ENCODE peak calls at places on chromosomes 3 and 15, in nine cellular contexts. N, W, C, D, A, X, T, Z and M are unnamed samples.

GRCh38 chr3:39000008-39000450 is 51.7 kb downstream of the SCN11A start:
- DNase-seq in X (peak; percentile 24), T (no peak), Z (no peak), W (peak; percentile 63), C (no peak), A (peak; percentile 90), D (no peak), N (no peak), M (peak; percentile 33)

GRCh38 chr3:72139316-72139715 is 354.4 kb upstream of the PROK2 start:
- DNase-seq in D (no peak), N (no peak), A (no peak), X (no peak), C (no peak), Z (no peak), W (no peak), T (no peak), M (no peak)

GRCh38 chr15:59279023-59279422 is 72.4 kb downstream of the LDHAL6B start:
- DNase-seq in N (no peak), D (no peak), C (no peak), X (no peak), T (no peak), A (no peak), W (no peak), Z (no peak), M (no peak)

GRCh38 chr15:68650901-68651709 is 72.3 kb downstream of the CORO2B start:
- DNase-seq in C (peak; percentile 73), T (peak; percentile 66), Z (no peak), W (no peak), A (peak; percentile 35), D (no peak), N (peak; percentile 61), X (no peak), M (no peak)

GRCh38 chr3:2944628-2945027 is 165.5 kb downstream of the IL5RA start:
- DNase-seq in A (no peak), W (no peak), X (no peak), C (no peak), D (no peak), N (no peak), Z (no peak), T (no peak), M (no peak)

GRCh38 chr3:147906275-147906674 is 497.1 kb downstream of the ZIC1 start:
- DNase-seq in D (no peak), A (peak; percentile 69), X (no peak), Z (no peak), T (no peak), N (no peak), C (no peak), W (peak; percentile 12), M (no peak)

GRCh38 chr3:119302697-119303630 is 8.8 kb downstream of the ARHGAP31 start:
- DNase-seq in D (no peak), N (no peak), Z (no peak), X (no peak), W (no peak), A (peak; percentile 19), C (no peak), T (no peak), M (no peak)

GRCh38 chr15:78949461-78949860 is 4.6 kb upstream of the CTSH start:
- DNase-seq in D (no peak), X (no peak), A (peak; percentile 64), C (no peak), N (peak; percentile 44), Z (no peak), W (no peak), T (no peak), M (no peak)

GRCh38 chr3:186496016-186496415 is 48.2 kb downstream of the CRYGS start:
- DNase-seq in Z (no peak), C (no peak), A (no peak), N (no peak), X (no peak), D (no peak), W (no peak), T (no peak), M (no peak)

GRCh38 chr3:182327196-182327681 is 466.1 kb upstream of the ATP11B start:
- DNase-seq in A (peak; percentile 54), C (no peak), T (no peak), D (no peak), Z (no peak), W (no peak), N (no peak), X (peak; percentile 34), M (peak; percentile 69)

GRCh38 chr3:11335056-11335608 is 62.9 kb downstream of the ATG7 start:
- DNase-seq in Z (peak; percentile 75), D (no peak), N (no peak), C (no peak), T (no peak), A (peak; percentile 86), X (peak; percentile 28), W (peak; percentile 86), M (peak; percentile 28)

GRCh38 chr3:139811331-139811730 is 123.7 kb upstream of the CLSTN2 start:
- DNase-seq in A (no peak), Z (peak; percentile 6), D (no peak), C (no peak), N (no peak), X (peak; percentile 2), T (no peak), W (no peak), M (no peak)

GRCh38 chr15:96171842-96172241 is 158.7 kb upstream of the NR2F2 start:
- DNase-seq in A (no peak), N (no peak), W (no peak), D (peak; percentile 93), X (no peak), C (no peak), Z (no peak), T (no peak), M (peak; percentile 61)

GRCh38 chr15:93001881-93002280 is 87.1 kb downstream of the RGMA start:
- DNase-seq in Z (no peak), C (no peak), N (no peak), D (no peak), A (peak; percentile 21), W (peak; percentile 33), X (no peak), T (no peak), M (no peak)
- TF ChIP-seq CTCF in Z (peak; percentile 14), C (no peak), N (no peak), D (no peak), A (peak; percentile 50), W (peak; percentile 4), X (no peak), T (no peak), M (peak; percentile 18)

GRCh38 chr15:57248074-57248473 is 128.2 kb upstream of the CGNL1 start:
- DNase-seq in Z (no peak), T (no peak), W (no peak), X (no peak), C (no peak), N (no peak), A (no peak), D (no peak), M (no peak)
- H3K4me3 ChIP-seq in Z (no peak overlapping the region), T (no peak overlapping the region), W (no peak overlapping the region), X (no peak overlapping the region), C (no peak overlapping the region), N (no peak overlapping the region), A (no peak overlapping the region), D (no peak overlapping the region), M (no peak overlapping the region)

GRCh38 chr15:29613951-29614382 is 208.3 kb downstream of the TJP1 start:
- DNase-seq in N (no peak), W (no peak), T (no peak), X (no peak), C (no peak), Z (no peak), D (peak; percentile 53), A (peak; percentile 54), M (no peak)
- TF ChIP-seq CTCF in N (no peak), W (no peak), T (no peak), X (no peak), C (no peak), Z (peak; percentile 23), D (peak; percentile 41), A (peak; percentile 79), M (peak; percentile 4)

GRCh38 chr15:76064375-76064774 is 4.6 kb downstream of the TMEM266 start:
- DNase-seq in W (no peak), N (no peak), A (no peak), T (no peak), C (no peak), X (no peak), D (no peak), Z (no peak), M (no peak)
- H3K4me3 ChIP-seq in W (no peak overlapping the region), N (no peak overlapping the region), A (no peak overlapping the region), T (no peak overlapping the region), C (no peak overlapping the region), X (no peak overlapping the region), D (no peak overlapping the region), Z (no peak overlapping the region), M (no peak overlapping the region)